ENCODE peak calls at places on chromosome 11, in seven cellular contexts. B is tibial nerve, C is retinal pigment epithelial cell, I is spleen, Q is heart right ventricle, G is fibroblast of lung, X is esophagus squamous epithelium. W is an unnamed sample.

GRCh38 chr11:100731471-100731870 is 44.4 kb downstream of the ARHGAP42 start:
- DNase-seq in B (no peak), C (no peak), I (no peak), Q (no peak), G (no peak), X (no peak), W (no peak)

GRCh38 chr11:112961751-112962747 is 829 bp downstream of the NCAM1 start:
- DNase-seq in B (no peak), C (no peak), I (peak; percentile 75), Q (peak; percentile 10), G (peak; percentile 7), X (no peak), W (no peak)

GRCh38 chr11:57471496-57471895 is 11.2 kb downstream of the RTN4RL2 start:
- DNase-seq in B (no peak), C (no peak), I (no peak), Q (no peak), G (no peak), X (no peak), W (no peak)

GRCh38 chr11:112903310-112903709 is 57.9 kb upstream of the NCAM1 start:
- DNase-seq in B (no peak), C (no peak), I (no peak), Q (no peak), G (no peak), X (no peak), W (no peak)

GRCh38 chr11:2732940-2733628 is 33.3 kb upstream of the KCNQ1OT1 start:
- DNase-seq in B (no peak), C (no peak), I (no peak), Q (no peak), G (no peak), X (no peak), W (no peak)

GRCh38 chr11:12989428-12990242 is 19.5 kb upstream of the RASSF10 start:
- DNase-seq in B (no peak), C (no peak), I (no peak), Q (no peak), G (no peak), X (no peak), W (no peak)

GRCh38 chr11:111719379-111719778 is 46.8 kb downstream of the PPP2R1B start:
- DNase-seq in B (no peak), C (no peak), I (no peak), Q (no peak), G (peak; percentile 63), X (no peak), W (no peak)

GRCh38 chr11:102552020-102552419 is 21.5 kb upstream of the MMP7 start:
- DNase-seq in B (no peak), C (no peak), I (no peak), Q (no peak), G (no peak), X (no peak), W (no peak)

GRCh38 chr11:1040428-1041148 is 4.1 kb upstream of the MUC6 start:
- DNase-seq in B (no peak), C (no peak), I (peak; percentile 60), Q (no peak), G (peak; percentile 58), X (no peak), W (no peak)

GRCh38 chr11:28017816-28018215 is 90.1 kb downstream of the KIF18A start:
- DNase-seq in B (no peak), C (no peak), I (no peak), Q (no peak), G (peak; percentile 64), X (no peak), W (no peak)

GRCh38 chr11:2582436-2582931 is 117.3 kb downstream of the KCNQ1OT1 start:
- DNase-seq in B (no peak), C (no peak), I (peak; percentile 60), Q (no peak), G (no peak), X (no peak), W (peak; percentile 12)

GRCh38 chr11:2565447-2566222 is 120.8 kb downstream of the KCNQ1 start:
- DNase-seq in B (no peak), C (no peak), I (no peak), Q (no peak), G (no peak), X (no peak), W (no peak)

GRCh38 chr11:13952668-13953067 is 9.9 kb upstream of the SPON1 start:
- DNase-seq in B (no peak), C (no peak), I (no peak), Q (no peak), G (no peak), X (no peak), W (no peak)

GRCh38 chr11:12377824-12378593 is 638 bp downstream of the PARVA start:
- DNase-seq in B (peak; percentile 52), C (peak; percentile 48), I (no peak), Q (peak; percentile 51), G (peak; percentile 79), X (no peak), W (peak; percentile 93)

GRCh38 chr11:4071828-4072421 is 22.7 kb upstream of the RRM1 start:
- DNase-seq in B (no peak), C (peak; percentile 68), I (no peak), Q (no peak), G (no peak), X (no peak), W (no peak)

GRCh38 chr11:60946601-60947265 is 5.2 kb downstream of the SLC15A3 start:
- DNase-seq in B (no peak), C (no peak), I (no peak), Q (no peak), G (no peak), X (no peak), W (no peak)

GRCh38 chr11:43786016-43786415 is 94.6 kb upstream of the ALKBH3 start:
- DNase-seq in B (no peak), C (no peak), I (no peak), Q (no peak), G (no peak), X (no peak), W (no peak)

GRCh38 chr11:64356498-64357411 is 2.2 kb upstream of the RPS6KA4 start:
- DNase-seq in B (no peak), C (no peak), I (no peak), Q (no peak), G (peak; percentile 28), X (no peak), W (no peak)

GRCh38 chr11:27930946-27931345 is 177.0 kb downstream of the KIF18A start:
- DNase-seq in B (no peak), C (peak; percentile 68), I (no peak), Q (no peak), G (no peak), X (no peak), W (no peak)

GRCh38 chr11:18307461-18308139 is 14.3 kb downstream of the HPS5 start:
- DNase-seq in B (no peak), C (no peak), I (no peak), Q (no peak), G (no peak), X (no peak), W (no peak)

GRCh38 chr11:33654594-33654993 is 46.0 kb downstream of the C11orf91 start:
- DNase-seq in B (no peak), C (no peak), I (no peak), Q (no peak), G (no peak), X (no peak), W (no peak)

GRCh38 chr11:33656768-33657167 is 43.9 kb downstream of the C11orf91 start:
- DNase-seq in B (no peak), C (no peak), I (no peak), Q (no peak), G (no peak), X (no peak), W (no peak)

GRCh38 chr11:33657757-33658156 is 42.9 kb downstream of the C11orf91 start:
- DNase-seq in B (no peak), C (no peak), I (no peak), Q (no peak), G (no peak), X (no peak), W (no peak)

GRCh38 chr11:33658195-33658900 is 42.3 kb downstream of the C11orf91 start:
- DNase-seq in B (no peak), C (no peak), I (no peak), Q (no peak), G (no peak), X (no peak), W (no peak)

DNA sequence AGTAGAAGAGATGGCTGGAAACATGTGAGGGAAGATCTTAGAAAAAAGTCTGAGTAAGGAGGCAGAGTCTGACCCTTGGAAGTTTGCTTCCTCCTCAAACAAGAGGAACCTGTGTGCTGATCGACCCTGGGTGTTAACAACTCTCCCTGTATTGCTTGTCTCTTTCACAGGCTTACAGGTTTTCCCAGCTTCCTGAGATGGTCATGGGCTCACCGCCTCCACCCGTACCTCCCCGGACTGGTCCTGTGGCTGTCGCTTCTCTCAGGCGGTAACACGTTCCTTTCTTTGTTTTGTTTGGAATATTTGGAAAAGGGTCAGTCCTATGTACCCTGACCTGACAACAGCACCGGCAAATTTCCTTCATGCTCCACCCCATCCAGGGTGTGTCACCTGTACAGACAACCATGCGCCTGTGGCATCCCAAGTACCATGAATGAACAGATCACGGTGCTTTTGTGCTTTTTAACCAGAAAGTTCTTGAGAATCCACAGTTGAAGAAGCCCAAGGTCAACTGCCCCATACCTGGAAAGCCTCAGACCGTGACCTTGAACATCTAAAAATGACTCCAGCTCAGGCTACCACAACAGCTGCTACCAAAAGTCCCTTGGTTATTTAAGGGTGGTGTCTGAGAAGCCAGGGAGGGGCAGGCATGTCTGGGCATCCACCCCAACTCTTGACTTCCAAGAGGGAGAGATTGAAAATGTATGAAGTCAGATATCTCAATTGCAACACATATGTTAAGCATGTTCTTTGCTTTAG is 44.6 kb downstream of the C11orf91 start:
- DNase-seq in B (no peak), C (no peak), I (no peak), Q (no peak), G (no peak), X (no peak), W (no peak)
- H3K4me3 ChIP-seq in B (no peak overlapping the region), C (no peak overlapping the region), I (no peak overlapping the region), Q (no peak overlapping the region), G (no peak overlapping the region), X (no peak overlapping the region), W (no peak overlapping the region)

DNA sequence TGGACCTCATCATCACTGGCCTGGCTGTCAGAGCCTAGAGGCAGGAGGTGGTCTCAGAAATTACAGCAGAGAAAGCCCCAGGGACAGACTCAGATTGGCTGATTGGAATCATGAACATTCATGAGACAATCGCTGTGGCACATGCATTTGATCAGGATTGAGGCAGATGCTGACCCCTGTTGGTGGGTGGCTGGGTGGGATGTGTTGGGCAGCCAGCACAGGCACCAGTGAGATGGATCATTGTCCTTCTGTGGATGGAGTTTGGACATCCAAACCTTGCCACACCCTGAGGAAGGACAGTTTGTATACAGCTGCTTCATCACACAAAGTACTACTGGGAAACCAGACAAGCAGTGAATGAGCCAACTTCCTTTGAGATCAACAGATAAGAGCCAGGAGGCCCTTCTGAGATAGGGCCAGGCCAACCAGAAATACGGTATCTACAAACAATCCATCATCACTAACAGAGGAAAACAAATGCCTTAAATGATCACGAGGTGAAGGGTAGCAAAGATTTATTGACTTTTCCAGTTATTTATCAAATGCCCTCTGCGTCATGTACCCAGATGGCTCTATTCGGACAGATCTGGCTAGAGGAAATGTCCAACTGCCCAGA is 17.3 kb downstream of the COMMD9 start:
- DNase-seq in B (no peak), C (no peak), I (no peak), Q (no peak), G (no peak), X (no peak), W (no peak)
- TF ChIP-seq CTCF in B (no peak), C (no peak), I (no peak), Q (no peak), G (no peak), X (no peak), W (no peak)

GRCh38 chr11:17014774-17015638 is 792 bp upstream of the PLEKHA7 start:
- DNase-seq in B (peak; percentile 14), C (peak; percentile 74), I (no peak), Q (no peak), G (peak; percentile 52), X (no peak), W (no peak)
- H3K4me3 ChIP-seq in B (peak overlapping the region; percentile 71), C (peak overlapping the region; percentile 77), I (peak overlapping the region; percentile 85), Q (peak overlapping the region; percentile 98), G (peak overlapping the region; percentile 57), X (peak overlapping the region; percentile 90), W (peak overlapping the region; percentile 92)

GRCh38 chr11:91047882-91048281 is 825.0 kb upstream of the CHORDC1 start:
- DNase-seq in B (no peak), C (no peak), I (no peak), Q (no peak), G (no peak), X (no peak), W (no peak)
- TF ChIP-seq CTCF in B (no peak), C (no peak), I (no peak), Q (no peak), G (no peak), X (no peak), W (no peak)